ENCODE peak calls at places on chromosomes 2 and 18, in four cellular contexts. One of them, this sample, is unnamed.

GRCh38 chr2:56040189-56040588 is 116.6 kb upstream of the EFEMP1 start:
- DNase-seq in activated T-helper 1 cell treated with anti-CD3 and anti-CD28 coated beads, Interleukin-12 subunit alpha, Interleukin-12 subunit beta, Interleukin-2, Interleukin-4 antibody, amounts not matched to agents 30 ng/mL and 10 ng/mL and 1 ng/mL, durations not matched to agents 14 hours and 24 hours and 36 hours: no peak
- DNase-seq in stimulated activated CD4-positive, alpha-beta T cell treated with anti-CD3 and anti-CD28 coated beads, Interleukin-12 subunit alpha, Interleukin-12 subunit beta, amount 100 ng/mL, for 4 hours: no peak
- DNase-seq in neural crest cell: no peak
- DNase-seq in this sample: no peak

GRCh38 chr2:33484042-33484621 is 7.7 kb downstream of the RASGRP3 start:
- DNase-seq in neural crest cell: no peak
- DNase-seq in stimulated activated CD4-positive, alpha-beta T cell treated with anti-CD3 and anti-CD28 coated beads, Interleukin-12 subunit alpha, Interleukin-12 subunit beta, amount 100 ng/mL, for 4 hours: no peak
- DNase-seq in activated T-helper 1 cell treated with anti-CD3 and anti-CD28 coated beads, Interleukin-12 subunit alpha, Interleukin-12 subunit beta, Interleukin-2, Interleukin-4 antibody, amounts not matched to agents 30 ng/mL and 10 ng/mL and 1 ng/mL, durations not matched to agents 14 hours and 24 hours and 36 hours: no peak
- DNase-seq in this sample: no peak

GRCh38 chr2:40434638-40435296 is 17.1 kb downstream of the SLC8A1 start:
- DNase-seq in neural crest cell: no peak
- DNase-seq in activated T-helper 1 cell treated with anti-CD3 and anti-CD28 coated beads, Interleukin-12 subunit alpha, Interleukin-12 subunit beta, Interleukin-2, Interleukin-4 antibody, amounts not matched to agents 30 ng/mL and 10 ng/mL and 1 ng/mL, durations not matched to agents 14 hours and 24 hours and 36 hours: no peak
- DNase-seq in stimulated activated CD4-positive, alpha-beta T cell treated with anti-CD3 and anti-CD28 coated beads, Interleukin-12 subunit alpha, Interleukin-12 subunit beta, amount 100 ng/mL, for 4 hours: no peak
- DNase-seq in this sample: no peak

GRCh38 chr2:122643725-122644329 is 888.4 kb downstream of the TSN start:
- DNase-seq in neural crest cell: no peak
- DNase-seq in activated T-helper 1 cell treated with anti-CD3 and anti-CD28 coated beads, Interleukin-12 subunit alpha, Interleukin-12 subunit beta, Interleukin-2, Interleukin-4 antibody, amounts not matched to agents 30 ng/mL and 10 ng/mL and 1 ng/mL, durations not matched to agents 14 hours and 24 hours and 36 hours: no peak
- DNase-seq in stimulated activated CD4-positive, alpha-beta T cell treated with anti-CD3 and anti-CD28 coated beads, Interleukin-12 subunit alpha, Interleukin-12 subunit beta, amount 100 ng/mL, for 4 hours: no peak
- DNase-seq in this sample: no peak

GRCh38 chr2:168278424-168278888 is 31.1 kb upstream of the STK39 start:
- DNase-seq in neural crest cell: no peak
- DNase-seq in activated T-helper 1 cell treated with anti-CD3 and anti-CD28 coated beads, Interleukin-12 subunit alpha, Interleukin-12 subunit beta, Interleukin-2, Interleukin-4 antibody, amounts not matched to agents 30 ng/mL and 10 ng/mL and 1 ng/mL, durations not matched to agents 14 hours and 24 hours and 36 hours: no peak
- DNase-seq in stimulated activated CD4-positive, alpha-beta T cell treated with anti-CD3 and anti-CD28 coated beads, Interleukin-12 subunit alpha, Interleukin-12 subunit beta, amount 100 ng/mL, for 4 hours: no peak
- DNase-seq in this sample: no peak

GRCh38 chr2:26399781-26400376 is 1.8 kb upstream of the DRC1 start:
- DNase-seq in activated T-helper 1 cell treated with anti-CD3 and anti-CD28 coated beads, Interleukin-12 subunit alpha, Interleukin-12 subunit beta, Interleukin-2, Interleukin-4 antibody, amounts not matched to agents 30 ng/mL and 10 ng/mL and 1 ng/mL, durations not matched to agents 14 hours and 24 hours and 36 hours: no peak
- DNase-seq in stimulated activated CD4-positive, alpha-beta T cell treated with anti-CD3 and anti-CD28 coated beads, Interleukin-12 subunit alpha, Interleukin-12 subunit beta, amount 100 ng/mL, for 4 hours: no peak
- DNase-seq in neural crest cell: no peak
- DNase-seq in this sample: no peak

GRCh38 chr2:71100195-71100964 is 29.6 kb downstream of the MCEE start:
- DNase-seq in stimulated activated CD4-positive, alpha-beta T cell treated with anti-CD3 and anti-CD28 coated beads, Interleukin-12 subunit alpha, Interleukin-12 subunit beta, amount 100 ng/mL, for 4 hours: peak; percentile 23
- DNase-seq in activated T-helper 1 cell treated with anti-CD3 and anti-CD28 coated beads, Interleukin-12 subunit alpha, Interleukin-12 subunit beta, Interleukin-2, Interleukin-4 antibody, amounts not matched to agents 30 ng/mL and 10 ng/mL and 1 ng/mL, durations not matched to agents 14 hours and 24 hours and 36 hours: peak; percentile 5
- DNase-seq in neural crest cell: peak; percentile 55
- DNase-seq in this sample: peak; percentile 37

GRCh38 chr2:175143191-175143590 is 24.8 kb downstream of the ATF2 start:
- DNase-seq in stimulated activated CD4-positive, alpha-beta T cell treated with anti-CD3 and anti-CD28 coated beads, Interleukin-12 subunit alpha, Interleukin-12 subunit beta, amount 100 ng/mL, for 4 hours: no peak
- DNase-seq in activated T-helper 1 cell treated with anti-CD3 and anti-CD28 coated beads, Interleukin-12 subunit alpha, Interleukin-12 subunit beta, Interleukin-2, Interleukin-4 antibody, amounts not matched to agents 30 ng/mL and 10 ng/mL and 1 ng/mL, durations not matched to agents 14 hours and 24 hours and 36 hours: no peak
- DNase-seq in neural crest cell: no peak
- DNase-seq in this sample: no peak

GRCh38 chr18:34342960-34343359 is 118.2 kb upstream of the NOL4 start:
- DNase-seq in stimulated activated CD4-positive, alpha-beta T cell treated with anti-CD3 and anti-CD28 coated beads, Interleukin-12 subunit alpha, Interleukin-12 subunit beta, amount 100 ng/mL, for 4 hours: no peak
- DNase-seq in neural crest cell: no peak
- DNase-seq in activated T-helper 1 cell treated with anti-CD3 and anti-CD28 coated beads, Interleukin-12 subunit alpha, Interleukin-12 subunit beta, Interleukin-2, Interleukin-4 antibody, amounts not matched to agents 30 ng/mL and 10 ng/mL and 1 ng/mL, durations not matched to agents 14 hours and 24 hours and 36 hours: no peak
- DNase-seq in this sample: no peak

GRCh38 chr18:21191596-21192307 is 50.3 kb upstream of the GREB1L start:
- DNase-seq in neural crest cell: peak; percentile 57
- DNase-seq in activated T-helper 1 cell treated with anti-CD3 and anti-CD28 coated beads, Interleukin-12 subunit alpha, Interleukin-12 subunit beta, Interleukin-2, Interleukin-4 antibody, amounts not matched to agents 30 ng/mL and 10 ng/mL and 1 ng/mL, durations not matched to agents 14 hours and 24 hours and 36 hours: no peak
- DNase-seq in stimulated activated CD4-positive, alpha-beta T cell treated with anti-CD3 and anti-CD28 coated beads, Interleukin-12 subunit alpha, Interleukin-12 subunit beta, amount 100 ng/mL, for 4 hours: peak; percentile 6
- DNase-seq in this sample: no peak

GRCh38 chr2:36572054-36572751 is 25.8 kb downstream of the FEZ2 start:
- DNase-seq in stimulated activated CD4-positive, alpha-beta T cell treated with anti-CD3 and anti-CD28 coated beads, Interleukin-12 subunit alpha, Interleukin-12 subunit beta, amount 100 ng/mL, for 4 hours: no peak
- DNase-seq in activated T-helper 1 cell treated with anti-CD3 and anti-CD28 coated beads, Interleukin-12 subunit alpha, Interleukin-12 subunit beta, Interleukin-2, Interleukin-4 antibody, amounts not matched to agents 30 ng/mL and 10 ng/mL and 1 ng/mL, durations not matched to agents 14 hours and 24 hours and 36 hours: no peak
- DNase-seq in neural crest cell: no peak
- DNase-seq in this sample: no peak

GRCh38 chr2:239791727-239792648 is 233.2 kb downstream of the NDUFA10 start:
- DNase-seq in stimulated activated CD4-positive, alpha-beta T cell treated with anti-CD3 and anti-CD28 coated beads, Interleukin-12 subunit alpha, Interleukin-12 subunit beta, amount 100 ng/mL, for 4 hours: no peak
- DNase-seq in neural crest cell: no peak
- DNase-seq in activated T-helper 1 cell treated with anti-CD3 and anti-CD28 coated beads, Interleukin-12 subunit alpha, Interleukin-12 subunit beta, Interleukin-2, Interleukin-4 antibody, amounts not matched to agents 30 ng/mL and 10 ng/mL and 1 ng/mL, durations not matched to agents 14 hours and 24 hours and 36 hours: no peak
- DNase-seq in this sample: no peak

GRCh38 chr18:70600225-70600925 is 311.5 kb downstream of the SOCS6 start:
- DNase-seq in stimulated activated CD4-positive, alpha-beta T cell treated with anti-CD3 and anti-CD28 coated beads, Interleukin-12 subunit alpha, Interleukin-12 subunit beta, amount 100 ng/mL, for 4 hours: no peak
- DNase-seq in neural crest cell: no peak
- DNase-seq in activated T-helper 1 cell treated with anti-CD3 and anti-CD28 coated beads, Interleukin-12 subunit alpha, Interleukin-12 subunit beta, Interleukin-2, Interleukin-4 antibody, amounts not matched to agents 30 ng/mL and 10 ng/mL and 1 ng/mL, durations not matched to agents 14 hours and 24 hours and 36 hours: no peak
- DNase-seq in this sample: no peak

GRCh38 chr2:231693956-231694355 is 14.4 kb upstream of the PTMA start:
- DNase-seq in activated T-helper 1 cell treated with anti-CD3 and anti-CD28 coated beads, Interleukin-12 subunit alpha, Interleukin-12 subunit beta, Interleukin-2, Interleukin-4 antibody, amounts not matched to agents 30 ng/mL and 10 ng/mL and 1 ng/mL, durations not matched to agents 14 hours and 24 hours and 36 hours: no peak
- DNase-seq in neural crest cell: no peak
- DNase-seq in stimulated activated CD4-positive, alpha-beta T cell treated with anti-CD3 and anti-CD28 coated beads, Interleukin-12 subunit alpha, Interleukin-12 subunit beta, amount 100 ng/mL, for 4 hours: no peak
- DNase-seq in this sample: no peak

GRCh38 chr2:222969491-222969890 is 82.5 kb upstream of the KCNE4 start:
- DNase-seq in neural crest cell: no peak
- DNase-seq in activated T-helper 1 cell treated with anti-CD3 and anti-CD28 coated beads, Interleukin-12 subunit alpha, Interleukin-12 subunit beta, Interleukin-2, Interleukin-4 antibody, amounts not matched to agents 30 ng/mL and 10 ng/mL and 1 ng/mL, durations not matched to agents 14 hours and 24 hours and 36 hours: no peak
- DNase-seq in stimulated activated CD4-positive, alpha-beta T cell treated with anti-CD3 and anti-CD28 coated beads, Interleukin-12 subunit alpha, Interleukin-12 subunit beta, amount 100 ng/mL, for 4 hours: no peak
- DNase-seq in this sample: no peak

GRCh38 chr18:8231316-8231715 is 377.9 kb upstream of the RAB12 start:
- DNase-seq in activated T-helper 1 cell treated with anti-CD3 and anti-CD28 coated beads, Interleukin-12 subunit alpha, Interleukin-12 subunit beta, Interleukin-2, Interleukin-4 antibody, amounts not matched to agents 30 ng/mL and 10 ng/mL and 1 ng/mL, durations not matched to agents 14 hours and 24 hours and 36 hours: no peak
- DNase-seq in stimulated activated CD4-positive, alpha-beta T cell treated with anti-CD3 and anti-CD28 coated beads, Interleukin-12 subunit alpha, Interleukin-12 subunit beta, amount 100 ng/mL, for 4 hours: no peak
- DNase-seq in neural crest cell: no peak
- DNase-seq in this sample: no peak

GRCh38 chr18:3455938-3456685 is 6.1 kb downstream of the TGIF1 start:
- DNase-seq in stimulated activated CD4-positive, alpha-beta T cell treated with anti-CD3 and anti-CD28 coated beads, Interleukin-12 subunit alpha, Interleukin-12 subunit beta, amount 100 ng/mL, for 4 hours: no peak
- DNase-seq in neural crest cell: no peak
- DNase-seq in activated T-helper 1 cell treated with anti-CD3 and anti-CD28 coated beads, Interleukin-12 subunit alpha, Interleukin-12 subunit beta, Interleukin-2, Interleukin-4 antibody, amounts not matched to agents 30 ng/mL and 10 ng/mL and 1 ng/mL, durations not matched to agents 14 hours and 24 hours and 36 hours: no peak
- DNase-seq in this sample: no peak

This sample was measured in activated naive CD8-positive, alpha-beta T cell treated with anti-CD3 and anti-CD28 coated beads, Interleukin-2, amount 10 ng/mL, durations not matched to agents 7 days and 5 days.